ENCODE peak calls at places on chromosomes 16 and 17, in five cellular contexts. One of them, this sample, is unnamed.
A peak's percentile ranks its signal among the peaks of the same experiment; 100 is the strongest.

GRCh38 chr17:76866774-76867577 is 1.2 kb upstream of the MGAT5B start:
- DNase-seq in HEK293T: no peak
- DNase-seq in cardiac fibroblast: peak; percentile 59
- DNase-seq in effector memory CD8-positive, alpha-beta T cell: no peak
- DNase-seq in natural killer cell: no peak
- DNase-seq in this sample: no peak

GRCh38 chr16:7233963-7234362 is 98.7 kb upstream of the RBFOX1 start:
- DNase-seq in HEK293T: no peak
- DNase-seq in cardiac fibroblast: no peak
- DNase-seq in effector memory CD8-positive, alpha-beta T cell: no peak
- DNase-seq in natural killer cell: no peak
- DNase-seq in this sample: no peak

GRCh38 chr17:41322903-41323895 is 7.7 kb upstream of the KRTAP17-1 start:
- DNase-seq in HEK293T: no peak
- DNase-seq in cardiac fibroblast: no peak
- DNase-seq in effector memory CD8-positive, alpha-beta T cell: no peak
- DNase-seq in natural killer cell: no peak
- DNase-seq in this sample: no peak

GRCh38 chr17:31394544-31394943 is 3.1 kb downstream of the RAB11FIP4 start:
- DNase-seq in HEK293T: peak; percentile 30
- DNase-seq in cardiac fibroblast: peak; percentile 70
- DNase-seq in effector memory CD8-positive, alpha-beta T cell: peak; percentile 24
- DNase-seq in natural killer cell: no peak
- DNase-seq in this sample: no peak

GRCh38 chr17:58329035-58329807 is 626 bp upstream of the TSPOAP1 start:
- DNase-seq in HEK293T: no peak
- DNase-seq in cardiac fibroblast: no peak
- DNase-seq in effector memory CD8-positive, alpha-beta T cell: peak; percentile 73
- DNase-seq in natural killer cell: peak; percentile 70
- DNase-seq in this sample: peak; percentile 61

GRCh38 chr16:81808933-81809480 is 29.9 kb downstream of the PLCG2 start:
- DNase-seq in HEK293T: no peak
- DNase-seq in cardiac fibroblast: no peak
- DNase-seq in effector memory CD8-positive, alpha-beta T cell: peak; percentile 34
- DNase-seq in natural killer cell: peak; percentile 45
- DNase-seq in this sample: no peak

GRCh38 chr17:59155439-59156177 is at the start of gene PRR11:
- DNase-seq in HEK293T: no peak
- DNase-seq in cardiac fibroblast: peak; percentile 100
- DNase-seq in effector memory CD8-positive, alpha-beta T cell: no peak
- DNase-seq in natural killer cell: peak; percentile 84
- DNase-seq in this sample: peak; percentile 99

GRCh38 chr16:23948949-23949392 is 113.2 kb downstream of the PRKCB start:
- DNase-seq in HEK293T: no peak
- DNase-seq in cardiac fibroblast: no peak
- DNase-seq in effector memory CD8-positive, alpha-beta T cell: peak; percentile 62
- DNase-seq in natural killer cell: no peak
- DNase-seq in this sample: no peak

GRCh38 chr16:49588729-49589384 is 215.3 kb downstream of the C16orf78 start:
- DNase-seq in HEK293T: no peak
- DNase-seq in cardiac fibroblast: peak; percentile 52
- DNase-seq in effector memory CD8-positive, alpha-beta T cell: no peak
- DNase-seq in natural killer cell: no peak
- DNase-seq in this sample: no peak

GRCh38 chr16:64654137-64654652 is 467.7 kb downstream of the CDH11 start:
- DNase-seq in HEK293T: no peak
- DNase-seq in cardiac fibroblast: peak; percentile 56
- DNase-seq in effector memory CD8-positive, alpha-beta T cell: no peak
- DNase-seq in natural killer cell: no peak
- DNase-seq in this sample: no peak

GRCh38 chr17:542943-543342 is 171.7 kb downstream of the VPS53 start:
- DNase-seq in HEK293T: no peak
- DNase-seq in cardiac fibroblast: no peak
- DNase-seq in effector memory CD8-positive, alpha-beta T cell: no peak
- DNase-seq in natural killer cell: no peak
- DNase-seq in this sample: no peak

GRCh38 chr17:50534222-50534978 is 1.9 kb downstream of the EPN3 start:
- DNase-seq in HEK293T: no peak
- DNase-seq in cardiac fibroblast: no peak
- DNase-seq in effector memory CD8-positive, alpha-beta T cell: no peak
- DNase-seq in natural killer cell: no peak
- DNase-seq in this sample: no peak

GRCh38 chr16:86965840-86966239 is 351.4 kb downstream of the C16orf95 start:
- DNase-seq in HEK293T: no peak
- DNase-seq in cardiac fibroblast: no peak
- DNase-seq in effector memory CD8-positive, alpha-beta T cell: no peak
- DNase-seq in natural killer cell: no peak
- DNase-seq in this sample: no peak

GRCh38 chr16:69465083-69465721 is 40.8 kb downstream of the CYB5B start:
- DNase-seq in HEK293T: no peak
- DNase-seq in cardiac fibroblast: peak; percentile 14
- DNase-seq in effector memory CD8-positive, alpha-beta T cell: no peak
- DNase-seq in natural killer cell: peak; percentile 31
- DNase-seq in this sample: no peak

GRCh38 chr16:22014271-22014873 is 6.5 kb downstream of the MOSMO start:
- DNase-seq in HEK293T: no peak
- DNase-seq in cardiac fibroblast: no peak
- DNase-seq in effector memory CD8-positive, alpha-beta T cell: no peak
- DNase-seq in natural killer cell: no peak
- DNase-seq in this sample: no peak

GRCh38 chr17:70871180-70871818 is 702.0 kb downstream of the KCNJ2 start:
- DNase-seq in HEK293T: no peak
- DNase-seq in cardiac fibroblast: no peak
- DNase-seq in effector memory CD8-positive, alpha-beta T cell: no peak
- DNase-seq in natural killer cell: no peak
- DNase-seq in this sample: no peak

GRCh38 chr16:74635303-74635702 is 28.4 kb upstream of the GLG1 start:
- DNase-seq in HEK293T: no peak
- DNase-seq in cardiac fibroblast: no peak
- DNase-seq in effector memory CD8-positive, alpha-beta T cell: no peak
- DNase-seq in natural killer cell: no peak
- DNase-seq in this sample: no peak

GRCh38 chr17:17362531-17362930 is 59.4 kb downstream of the NT5M start:
- DNase-seq in HEK293T: no peak
- DNase-seq in cardiac fibroblast: no peak
- DNase-seq in effector memory CD8-positive, alpha-beta T cell: no peak
- DNase-seq in natural killer cell: no peak
- DNase-seq in this sample: no peak

GRCh38 chr16:86575754-86576557 is 2.4 kb upstream of the FOXL1 start:
- DNase-seq in HEK293T: peak; percentile 83
- DNase-seq in cardiac fibroblast: peak; percentile 98
- DNase-seq in effector memory CD8-positive, alpha-beta T cell: no peak
- DNase-seq in natural killer cell: no peak
- DNase-seq in this sample: peak; percentile 72

GRCh38 chr17:80982426-80982974 is 9.1 kb upstream of the CHMP6 start:
- DNase-seq in HEK293T: no peak
- DNase-seq in cardiac fibroblast: no peak
- DNase-seq in effector memory CD8-positive, alpha-beta T cell: no peak
- DNase-seq in natural killer cell: no peak
- DNase-seq in this sample: no peak

GRCh38 chr17:67194134-67194533 is 50.9 kb downstream of the HELZ start:
- DNase-seq in HEK293T: no peak
- DNase-seq in cardiac fibroblast: peak; percentile 14
- DNase-seq in effector memory CD8-positive, alpha-beta T cell: no peak
- DNase-seq in natural killer cell: no peak
- DNase-seq in this sample: no peak

GRCh38 chr17:2901582-2901981 is 105.3 kb downstream of the RAP1GAP2 start:
- DNase-seq in HEK293T: no peak
- DNase-seq in cardiac fibroblast: no peak
- DNase-seq in effector memory CD8-positive, alpha-beta T cell: no peak
- DNase-seq in natural killer cell: no peak
- DNase-seq in this sample: no peak

GRCh38 chr17:29376667-29377268 is 13.4 kb upstream of the TAOK1 start:
- DNase-seq in HEK293T: no peak
- DNase-seq in cardiac fibroblast: peak; percentile 76
- DNase-seq in effector memory CD8-positive, alpha-beta T cell: no peak
- DNase-seq in natural killer cell: no peak
- DNase-seq in this sample: peak; percentile 77